ENCODE peak calls at places on chromosomes 16 and 17, in seven cellular contexts. I is naive thymus-derived CD4-positive, alpha-beta T cell; S is PC-3; V is mesendoderm; N is PC-9; T is ascending aorta; G is SK-N-SH. B is an unnamed sample. For H3K4me1, the result is how much of the 10 kb centered on the place peaks cover.

GRCh38 chr17:75892556-75893224 is 4.1 kb downstream of the TRIM65 start:
- DNase-seq in V (no peak), S (no peak), I (no peak), G (no peak), N (no peak), T (no peak), B (no peak)

GRCh38 chr17:5921919-5922318 is 148.3 kb upstream of the WSCD1 start:
- DNase-seq in G (no peak), I (no peak), S (peak), V (peak), T (no peak), N (no peak), B (no peak)

GRCh38 chr17:57626520-57627210 is 118.4 kb downstream of the CCDC182 start:
- DNase-seq in V (no peak), T (no peak), S (no peak), N (no peak), G (peak), I (no peak), B (no peak)

GRCh38 chr16:21208831-21209230 is 2.5 kb downstream of the ZP2 start:
- DNase-seq in T (no peak), I (no peak), N (no peak), G (no peak), V (no peak), S (no peak), B (no peak)

GRCh38 chr16:24700549-24701392 is 28.7 kb upstream of the TNRC6A start:
- DNase-seq in G (peak), S (peak), N (peak), V (peak), T (peak), I (no peak), B (peak)

GRCh38 chr16:30565984-30566383 is 5.5 kb downstream of the ZNF688 start:
- DNase-seq in N (no peak), T (no peak), V (no peak), S (no peak), G (no peak), I (no peak), B (no peak)

GRCh38 chr16:2415085-2415484 is 14.2 kb upstream of the CCNF start:
- DNase-seq in I (no peak), N (no peak), G (no peak), T (no peak), V (no peak), S (no peak), B (no peak)

GRCh38 chr17:30555942-30556341 is 78.7 kb downstream of the GOSR1 start:
- DNase-seq in S (no peak), V (no peak), N (no peak), I (no peak), G (no peak), T (no peak), B (peak)

GRCh38 chr16:82972520-82972919 is 345.8 kb downstream of the CDH13 start:
- DNase-seq in G (no peak), S (no peak), I (no peak), V (no peak), N (no peak), T (no peak), B (no peak)

GRCh38 chr17:81578038-81578441 is 25.9 kb upstream of the FAAP100 start:
- DNase-seq in N (peak), S (peak), G (no peak), V (peak), T (no peak), I (no peak), B (no peak)

GRCh38 chr17:30095507-30096244 is 20.9 kb upstream of the NSRP1 start:
- DNase-seq in N (peak), V (peak), I (peak), T (no peak), G (peak), S (peak), B (no peak)

GRCh38 chr16:49970818-49971431 is 54.1 kb upstream of the CNEP1R1 start:
- DNase-seq in V (no peak), S (no peak), T (no peak), I (no peak), N (no peak), G (no peak), B (no peak)

GRCh38 chr17:78351449-78352006 is 8.3 kb downstream of the SOCS3 start:
- DNase-seq in S (no peak), I (no peak), G (no peak), T (peak), N (no peak), V (peak), B (peak)

GRCh38 chr17:63405741-63406261 is 40.3 kb downstream of the CYB561 start:
- DNase-seq in S (peak), T (no peak), G (peak), N (peak), V (peak), I (peak), B (no peak)

GRCh38 chr17:65455972-65456343 is 105.5 kb downstream of the AXIN2 start:
- DNase-seq in I (peak), V (peak), T (no peak), N (no peak), G (peak), S (peak), B (no peak)

GRCh38 chr16:9297437-9298113 is 206.1 kb downstream of the HAPSTR1 start:
- DNase-seq in V (peak), T (no peak), N (no peak), S (peak), I (no peak), G (peak), B (no peak)

GRCh38 chr17:29089601-29090044 is 46.7 kb downstream of the PIPOX start:
- DNase-seq in G (no peak), V (no peak), N (no peak), S (no peak), T (no peak), I (no peak), B (no peak)

GRCh38 chr17:80086081-80086480 is 15.3 kb upstream of the GAA start:
- DNase-seq in N (no peak), S (no peak), I (no peak), G (no peak), V (no peak), T (no peak), B (no peak)

GRCh38 chr17:68288375-68288774 is 2.6 kb downstream of the SLC16A6 start:
- DNase-seq in V (peak), S (no peak), T (no peak), I (no peak), N (no peak), G (no peak), B (no peak)

GRCh38 chr17:78526231-78527025 is 50.8 kb downstream of the DNAH17 start:
- DNase-seq in S (peak), T (no peak), G (no peak), V (peak), I (no peak), N (peak), B (no peak)

GRCh38 chr16:56113223-56113622 is 78.1 kb upstream of the GNAO1 start:
- DNase-seq in S (no peak), I (no peak), T (no peak), V (peak), G (no peak), N (no peak), B (no peak)

GRCh38 chr16:46974352-46974751 is 878 bp upstream of the DNAJA2 start:
- DNase-seq in S (no peak), G (peak), I (peak), N (no peak), V (peak), T (no peak), B (no peak)

GRCh38 chr16:14111713-14112538 is 40.8 kb downstream of the MRTFB start:
- DNase-seq in I (no peak), N (no peak), V (no peak), G (no peak), T (no peak), S (peak), B (peak)

GRCh38 chr17:57735230-57735629 is 9.9 kb downstream of the CCDC182 start:
- DNase-seq in T (no peak), S (no peak), N (no peak), V (no peak), G (no peak), I (no peak), B (no peak)

GRCh38 chr17:72205357-72205756 is 84.5 kb downstream of the SOX9 start:
- DNase-seq in I (no peak), T (no peak), V (peak), G (no peak), N (no peak), S (no peak), B (no peak)

GRCh38 chr17:39679521-39680192 is 8.2 kb downstream of the PGAP3 start:
- DNase-seq in G (no peak), N (no peak), T (no peak), S (no peak), V (no peak), I (peak), B (no peak)
- H3K4me1 ChIP-seq in G (under half), N (under half), T (under half), S (under half), V (under half), I (under half), B (half or more)

GRCh38 chr16:81651758-81652718 is 127.1 kb upstream of the PLCG2 start:
- DNase-seq in V (no peak), T (no peak), S (no peak), N (no peak), I (no peak), G (no peak), B (no peak)

GRCh38 chr16:81655474-81656162 is 123.5 kb upstream of the PLCG2 start:
- DNase-seq in G (no peak), V (no peak), N (no peak), S (no peak), T (no peak), I (no peak), B (no peak)

GRCh38 chr16:81650982-81651562 is 128.0 kb upstream of the PLCG2 start:
- DNase-seq in V (peak), N (no peak), S (no peak), G (no peak), T (no peak), I (no peak), B (peak)

GRCh38 chr16:81654346-81654745 is 124.7 kb upstream of the PLCG2 start:
- DNase-seq in T (no peak), N (no peak), G (no peak), V (no peak), S (peak), I (no peak), B (no peak)

GRCh38 chr16:81652798-81653505 is 126.1 kb upstream of the PLCG2 start:
- DNase-seq in S (no peak), T (no peak), V (no peak), G (no peak), N (no peak), I (no peak), B (no peak)
- H3K4me3 ChIP-seq in S (no peak), T (no peak), V (no peak), G (no peak), N (no peak), I (no peak), B (no peak)

DNA sequence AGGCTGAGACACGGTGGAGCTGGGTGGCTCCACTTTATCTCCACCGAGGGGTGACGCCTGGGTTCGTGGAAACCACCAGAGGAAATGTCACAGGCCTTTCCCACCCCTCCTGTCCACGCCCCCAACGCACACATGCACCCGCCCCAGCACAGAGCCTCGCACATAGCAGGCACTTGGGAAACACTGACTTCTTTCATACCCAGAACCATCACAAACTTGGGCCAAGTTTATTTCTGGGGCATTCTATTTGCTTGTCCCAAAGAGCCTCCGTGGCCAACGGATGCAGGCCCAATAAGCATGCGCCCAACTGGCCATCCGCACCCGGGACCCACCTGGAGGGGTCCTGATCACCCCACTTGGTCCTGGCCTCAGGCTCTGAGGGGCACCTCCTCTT is 3.3 kb downstream of the BCAR1 start:
- DNase-seq in T (no peak), V (no peak), G (no peak), I (no peak), S (no peak), N (no peak), B (no peak)
- H3K27ac ChIP-seq in T (peak), V (no peak), G (no peak), I (no peak), S (no peak), N (no peak), B (peak)

GRCh38 chr17:44118427-44119050 is 4.9 kb downstream of the HDAC5 start:
- DNase-seq in I (no peak), S (no peak), T (no peak), N (no peak), V (peak), G (no peak), B (no peak)
- H3K4me1 ChIP-seq in I (under half), S (under half), T (under half), N (under half), V (under half), G (under half), B (half or more)

GRCh38 chr17:10803830-10804498 is at the start of gene TMEM238L:
- DNase-seq in N (no peak), I (no peak), V (no peak), G (no peak), S (no peak), T (no peak), B (no peak)

GRCh38 chr17:10805911-10806310 is 2.0 kb upstream of the TMEM238L start:
- DNase-seq in S (no peak), T (no peak), I (no peak), G (no peak), N (no peak), V (no peak), B (no peak)

GRCh38 chr17:10803350-10803749 is 549 bp downstream of the TMEM238L start:
- DNase-seq in V (no peak), I (no peak), G (no peak), T (no peak), S (no peak), N (no peak), B (no peak)

GRCh38 chr17:10804546-10804945 is 647 bp upstream of the TMEM238L start:
- DNase-seq in G (no peak), V (no peak), I (no peak), N (no peak), T (no peak), S (no peak), B (no peak)

DNA sequence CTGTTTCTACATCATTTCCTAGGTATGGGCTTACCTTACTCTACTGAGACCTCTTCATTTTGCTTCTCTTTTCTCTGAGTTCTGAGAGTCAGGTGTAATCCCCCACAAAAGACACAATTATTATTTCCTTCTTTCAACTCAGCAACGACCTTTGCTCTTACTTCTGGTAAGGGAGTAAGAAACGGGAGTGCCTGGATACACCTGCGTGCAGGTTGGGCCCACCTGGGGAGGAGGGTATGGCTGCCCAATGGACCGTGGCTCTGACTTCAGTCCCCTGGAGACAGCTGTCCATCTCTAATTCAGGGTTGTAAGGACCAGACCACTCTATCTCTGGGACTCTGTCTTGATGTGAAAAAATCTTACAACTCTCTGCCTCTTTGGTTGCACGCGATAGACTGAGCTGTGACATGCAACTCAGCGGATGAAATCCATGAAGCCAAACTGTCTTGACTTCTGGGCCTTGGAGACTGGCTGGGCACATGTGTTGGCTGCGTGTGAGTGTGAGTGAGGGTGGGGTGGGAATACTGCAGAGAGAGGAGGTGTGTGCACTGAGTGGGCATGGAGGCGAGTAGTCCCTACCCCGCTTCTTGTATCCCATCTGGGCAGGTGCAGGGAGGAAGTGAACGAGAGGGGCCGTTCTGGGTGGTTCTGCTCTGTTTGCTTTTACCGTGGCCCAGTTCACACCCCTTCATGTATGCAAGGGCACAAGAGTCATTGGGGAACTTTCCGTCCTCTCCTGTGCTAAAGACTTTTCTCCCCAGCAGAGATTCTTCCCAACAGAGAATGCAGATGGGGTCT is 1.2 kb downstream of the TMEM238L start:
- DNase-seq in V (no peak), G (no peak), I (no peak), T (no peak), S (no peak), N (no peak), B (no peak)
- H3K4me3 ChIP-seq in V (no peak), G (no peak), I (no peak), T (no peak), S (no peak), N (no peak), B (no peak)

GRCh38 chr17:61393550-61393903 is 6.1 kb upstream of the TBX2 start:
- DNase-seq in S (peak), V (peak), I (no peak), G (peak), T (no peak), N (no peak), B (no peak)

GRCh38 chr17:61395983-61396585 is 3.6 kb upstream of the TBX2 start:
- DNase-seq in V (no peak), I (no peak), N (no peak), G (no peak), T (no peak), S (no peak), B (no peak)

GRCh38 chr17:61393904-61394629 is 5.6 kb upstream of the TBX2 start:
- DNase-seq in S (no peak), G (peak), N (no peak), T (no peak), V (peak), I (no peak), B (no peak)

GRCh38 chr17:61395409-61395982 is 4.1 kb upstream of the TBX2 start:
- DNase-seq in I (no peak), N (no peak), V (no peak), T (no peak), G (no peak), S (no peak), B (no peak)

DNA sequence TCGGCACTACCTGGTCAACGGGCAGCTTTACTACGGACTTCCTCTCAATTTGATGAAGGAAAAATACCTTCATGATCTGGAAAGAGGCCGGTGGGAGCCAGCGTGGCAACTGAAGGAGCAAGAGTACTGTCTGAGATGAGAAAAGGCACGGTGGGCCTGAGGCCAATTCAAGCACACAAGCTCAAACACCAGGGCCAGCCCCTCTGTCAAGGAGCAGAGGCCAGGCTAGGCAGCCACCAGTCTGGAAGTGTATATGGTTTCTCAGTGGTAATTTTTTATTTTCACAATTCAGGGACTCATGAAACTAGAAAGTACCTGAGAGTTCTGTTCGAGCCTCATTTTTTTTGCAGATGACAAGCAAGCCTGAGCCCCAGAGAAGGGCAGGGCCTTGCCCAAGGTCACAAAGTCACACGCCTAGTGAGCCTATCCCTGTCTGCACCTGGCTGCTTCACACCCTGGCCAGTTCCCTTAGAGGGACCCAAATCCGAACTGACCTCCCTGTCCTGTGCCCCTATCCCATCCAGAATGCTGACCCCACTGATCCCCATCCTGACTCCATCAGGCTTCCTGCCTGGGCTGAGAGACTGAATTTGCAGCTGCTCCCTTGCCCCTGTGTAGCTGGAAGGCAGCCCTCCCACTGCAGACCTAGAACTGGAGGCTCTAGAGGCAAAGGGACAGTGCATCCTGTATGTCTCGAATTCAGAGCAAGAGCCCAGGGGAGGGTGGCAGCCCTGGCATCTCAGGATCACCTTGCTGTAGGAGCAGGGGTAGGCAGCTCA is 4.8 kb upstream of the TBX2 start:
- DNase-seq in S (no peak), N (no peak), I (no peak), T (no peak), G (peak), V (no peak), B (no peak)
- H3K27ac ChIP-seq in S (no peak), N (no peak), I (no peak), T (peak), G (peak), V (no peak), B (no peak)